ENCODE peak calls at places on chromosomes 13 and 19, in six cellular contexts. O, E, H, G, W and A are unnamed samples.

GRCh38 chr19:44891016-44891882 is at the start of gene TOMM40:
- DNase-seq in O (peak; percentile 81), G (no peak), E (peak; percentile 65), H (no peak), W (peak; percentile 99), A (no peak)

GRCh38 chr13:99028890-99029289 is 51.0 kb upstream of the DOCK9 start:
- DNase-seq in O (peak; percentile 78), G (peak; percentile 41), E (peak; percentile 59), H (no peak), W (no peak), A (peak; percentile 35)

GRCh38 chr19:917323-918151 is at the start of gene KISS1R:
- DNase-seq in H (no peak), W (peak; percentile 71), O (peak; percentile 93), G (no peak), E (peak; percentile 87), A (peak; percentile 90)

GRCh38 chr19:16361254-16361653 is 36.6 kb downstream of the KLF2 start:
- DNase-seq in E (no peak), W (no peak), H (no peak), O (no peak), G (no peak), A (no peak)

GRCh38 chr13:48653074-48654054 is at the start of gene CYSLTR2:
- DNase-seq in H (peak; percentile 35), E (no peak), W (no peak), O (peak; percentile 52), G (no peak), A (no peak)

GRCh38 chr13:19632915-19633339 is 532 bp upstream of the MPHOSPH8 start:
- DNase-seq in W (no peak), H (no peak), E (no peak), G (no peak), O (no peak), A (no peak)

GRCh38 chr13:23718916-23719470 is 148.8 kb downstream of the TNFRSF19 start:
- DNase-seq in G (no peak), W (peak; percentile 73), H (no peak), O (no peak), E (no peak), A (no peak)

GRCh38 chr13:59345316-59345715 is 818.4 kb downstream of the DIAPH3 start:
- DNase-seq in H (no peak), O (no peak), E (no peak), W (no peak), G (no peak), A (no peak)

GRCh38 chr19:10555613-10555979 is 10.2 kb downstream of the KRI1 start:
- DNase-seq in O (no peak), G (no peak), W (no peak), H (no peak), E (no peak), A (no peak)

GRCh38 chr13:70043685-70044084 is 63.9 kb upstream of the ATXN8OS start:
- DNase-seq in E (no peak), W (no peak), H (peak; percentile 4), G (no peak), O (no peak), A (no peak)

GRCh38 chr13:69793803-69794453 is 313.7 kb upstream of the ATXN8OS start:
- DNase-seq in O (peak; percentile 44), H (no peak), W (no peak), E (no peak), G (peak; percentile 7), A (no peak)

GRCh38 chr19:6108721-6109633 is 1.3 kb downstream of the RFX2 start:
- DNase-seq in H (no peak), W (no peak), G (no peak), E (peak; percentile 36), O (peak; percentile 64), A (peak; percentile 48)

GRCh38 chr19:43726736-43727592 is 11.1 kb downstream of the IRGC start:
- DNase-seq in G (no peak), E (no peak), W (no peak), O (no peak), H (peak; percentile 20), A (no peak)

GRCh38 chr13:26465954-26466353 is 91.5 kb upstream of the WASF3 start:
- DNase-seq in O (no peak), H (no peak), G (no peak), W (no peak), E (no peak), A (no peak)

GRCh38 chr19:47239610-47240296 is 8.8 kb upstream of the BBC3 start:
- DNase-seq in W (no peak), O (peak; percentile 84), G (no peak), E (peak; percentile 83), H (no peak), A (no peak)

GRCh38 chr13:25885418-25885817 is 166.4 kb downstream of the SHISA2 start:
- DNase-seq in H (no peak), W (no peak), E (no peak), G (no peak), O (no peak), A (no peak)

GRCh38 chr19:45058622-45059159 is 17.6 kb downstream of the ZNF296 start:
- DNase-seq in G (no peak), H (no peak), E (no peak), W (no peak), O (no peak), A (peak; percentile 50)

GRCh38 chr13:100440756-100441421 is 147.7 kb downstream of the GGACT start:
- DNase-seq in E (no peak), G (no peak), O (no peak), H (no peak), W (peak; percentile 41), A (no peak)

GRCh38 chr13:90746230-90746629 is 601.3 kb upstream of the MIR17HG start:
- DNase-seq in G (no peak), O (peak; percentile 46), H (no peak), E (no peak), W (no peak), A (no peak)

GRCh38 chr19:47686679-47687450 is 26.4 kb upstream of the EHD2 start:
- DNase-seq in G (no peak), W (no peak), H (no peak), E (no peak), O (no peak), A (no peak)

GRCh38 chr19:1811472-1811894 is 593 bp downstream of the ATP8B3 start:
- DNase-seq in G (no peak), O (no peak), W (peak; percentile 59), H (no peak), E (no peak), A (peak; percentile 90)

GRCh38 chr19:44202470-44202869 is 9.9 kb upstream of the ZNF227 start:
- DNase-seq in H (no peak), E (no peak), W (no peak), G (no peak), O (no peak), A (no peak)

GRCh38 chr13:100987993-100988392 is 313.4 kb upstream of the TMTC4 start:
- DNase-seq in H (no peak), O (peak; percentile 48), W (no peak), E (peak; percentile 12), G (no peak), A (no peak)

GRCh38 chr13:89695343-89696257 is 1651.9 kb upstream of the MIR17HG start:
- DNase-seq in H (no peak), G (peak; percentile 25), O (peak; percentile 73), E (peak; percentile 66), W (peak; percentile 9), A (no peak)

GRCh38 chr19:13118424-13119193 is 545 bp downstream of the NACC1 start:
- DNase-seq in H (no peak), O (peak; percentile 97), W (peak; percentile 50), E (peak; percentile 96), G (peak; percentile 78), A (peak; percentile 96)

DNA sequence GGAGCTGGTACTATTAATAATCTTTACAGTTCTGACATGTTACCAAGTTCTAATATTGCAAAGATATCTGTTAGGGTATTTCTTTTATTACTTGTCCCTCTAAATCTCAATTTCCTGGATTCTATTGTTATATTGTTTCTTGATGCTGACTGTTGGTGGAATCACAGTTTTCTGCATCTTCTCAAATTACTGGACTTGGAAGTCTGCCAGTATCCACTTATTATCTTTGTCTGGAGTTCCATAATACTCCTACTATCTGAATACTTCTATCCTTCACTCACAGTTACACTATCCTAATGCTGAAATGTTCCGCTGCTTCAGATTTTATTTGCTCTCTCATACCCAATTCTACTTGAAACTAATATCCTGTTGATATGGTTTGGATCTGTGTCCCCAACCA is 1985.7 kb upstream of the PRR20A start:
- DNase-seq in E (no peak), H (no peak), G (no peak), W (no peak), O (no peak), A (no peak)
- TF ChIP-seq CREB1 in E (no peak), H (no peak), G (no peak), W (no peak), O (no peak), A (no peak)

DNA sequence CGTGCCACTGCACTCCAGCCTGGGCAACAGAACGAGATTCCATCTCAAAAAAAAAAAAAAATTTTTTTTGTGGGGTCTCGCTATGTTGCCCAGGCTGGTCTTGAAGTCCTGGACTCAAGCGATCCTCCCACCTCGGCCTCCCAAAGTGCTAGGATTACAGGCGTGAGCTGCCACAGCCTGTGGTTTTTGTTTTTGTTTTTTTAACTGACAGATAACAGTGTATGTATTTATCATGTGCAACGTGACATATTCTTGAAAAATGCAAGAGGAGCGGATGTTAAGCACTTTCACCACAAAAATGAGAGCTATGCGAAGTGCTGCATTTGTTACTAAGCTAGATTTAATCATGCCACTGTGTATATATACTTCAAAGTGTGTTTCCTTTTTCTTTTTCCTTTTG is 49.0 kb downstream of the ARHGEF18 start:
- DNase-seq in H (no peak), G (no peak), W (peak; percentile 56), O (no peak), E (no peak), A (no peak)
- TF ChIP-seq CREB1 in H (no peak), G (no peak), W (no peak), O (no peak), E (no peak), A (no peak)

GRCh38 chr13:30750036-30750435 is 14.7 kb downstream of the ALOX5AP start:
- DNase-seq in O (no peak), E (no peak), G (no peak), H (no peak), W (no peak), A (no peak)

GRCh38 chr13:30751183-30751933 is 16.0 kb downstream of the ALOX5AP start:
- DNase-seq in H (no peak), E (no peak), G (no peak), O (no peak), W (no peak), A (no peak)

GRCh38 chr13:30755678-30756077 is 20.3 kb downstream of the ALOX5AP start:
- DNase-seq in E (no peak), W (no peak), H (no peak), G (no peak), O (no peak), A (no peak)

GRCh38 chr13:30752201-30752797 is 17.0 kb downstream of the ALOX5AP start:
- DNase-seq in H (no peak), G (no peak), W (no peak), O (no peak), E (no peak), A (no peak)

GRCh38 chr13:30752991-30753616 is 17.8 kb downstream of the ALOX5AP start:
- DNase-seq in W (no peak), E (no peak), G (no peak), H (no peak), O (no peak), A (no peak)
- TF ChIP-seq CREB1 in W (no peak), E (no peak), G (no peak), H (no peak), O (no peak), A (no peak)

DNA sequence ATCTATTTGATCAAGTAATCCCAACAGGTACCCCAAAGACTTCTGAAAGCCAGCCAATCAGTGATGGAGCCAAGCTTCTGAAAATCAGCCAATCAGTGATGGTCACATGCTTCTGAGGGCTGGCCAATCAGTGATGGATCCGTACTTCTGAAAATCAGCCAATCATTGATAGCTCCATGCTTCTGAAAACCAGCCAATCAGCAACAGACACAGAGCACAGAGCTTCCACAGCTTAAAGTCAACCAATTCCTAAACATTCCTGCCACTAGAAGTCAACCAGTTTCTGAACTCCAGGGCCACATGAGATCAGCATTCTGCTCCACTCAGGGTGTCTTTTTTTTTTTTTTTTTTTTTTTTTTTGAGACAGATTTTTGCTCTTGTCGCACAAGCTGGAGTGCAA is 8.2 kb upstream of the HSD17B14 start:
- DNase-seq in E (no peak), O (peak; percentile 78), G (no peak), H (no peak), W (peak; percentile 82), A (peak; percentile 83)
- TF ChIP-seq CREB1 in E (no peak), O (no peak), G (no peak), H (no peak), W (no peak), A (no peak)